ENCODE peak calls at places on chromosomes 6 and 20, in six cellular contexts. N is stomach, H is NT2/D1, I is hippocampal formation, T is fibroblast of the aortic adventitia, W is heart right ventricle. F is an unnamed sample.

GRCh38 chr6:52725530-52726192 is 37.6 kb downstream of the GSTA2 start:
- DNase-seq in N (peak), H (no peak), I (no peak), T (peak), W (no peak), F (no peak)

GRCh38 chr6:140561701-140562100 is 1187.3 kb upstream of the CITED2 start:
- DNase-seq in N (no peak), H (no peak), I (no peak), T (no peak), W (no peak), F (no peak)

GRCh38 chr6:52840763-52841585 is at the start of gene GSTA5:
- DNase-seq in N (no peak), H (no peak), I (no peak), T (no peak), W (no peak), F (no peak)

GRCh38 chr20:17910828-17911294 is 57.7 kb downstream of the SNX5 start:
- DNase-seq in N (no peak), H (no peak), I (no peak), T (peak), W (peak), F (peak)

GRCh38 chr6:38143191-38144154 is 323.9 kb downstream of the ZFAND3 start:
- DNase-seq in N (no peak), H (no peak), I (peak), T (no peak), W (no peak), F (no peak)

GRCh38 chr6:26003102-26003694 is 40.6 kb downstream of the TRIM38 start:
- DNase-seq in N (peak), H (no peak), I (peak), T (peak), W (peak), F (peak)

GRCh38 chr6:95545226-95545625 is 32.1 kb upstream of the MANEA start:
- DNase-seq in N (no peak), H (no peak), I (no peak), T (no peak), W (peak), F (no peak)

GRCh38 chr6:36125575-36125974 is 4.7 kb upstream of the MAPK13 start:
- DNase-seq in N (no peak), H (no peak), I (no peak), T (no peak), W (no peak), F (no peak)

GRCh38 chr6:84422380-84422968 is 195.0 kb upstream of the CEP162 start:
- DNase-seq in N (no peak), H (peak), I (no peak), T (peak), W (peak), F (peak)

GRCh38 chr6:127515794-127516675 is 3.1 kb downstream of the MTCL3 start:
- DNase-seq in N (peak), H (peak), I (peak), T (peak), W (peak), F (peak)

GRCh38 chr6:56518995-56519767 is 123.5 kb downstream of the DST start:
- DNase-seq in N (no peak), H (no peak), I (no peak), T (no peak), W (no peak), F (no peak)